ENCODE peak calls at places on chromosomes 12 and 14, in five cellular contexts. A, Z, M, W and T are unnamed samples.

GRCh38 chr14:75182820-75183219 is 6.4 kb upstream of the TMED10 start:
- DNase-seq in A (peak; percentile 22), M (peak; percentile 90), Z (no peak), W (peak; percentile 22), T (no peak)

GRCh38 chr12:124309231-124309630 is 14.3 kb downstream of the RFLNA start:
- DNase-seq in W (no peak), Z (no peak), M (no peak), A (no peak), T (no peak)

GRCh38 chr12:1530592-1531159 is 63.7 kb downstream of the FBXL14 start:
- DNase-seq in W (no peak), A (peak; percentile 32), M (no peak), Z (no peak), T (no peak)

GRCh38 chr12:62866451-62867082 is 68.4 kb downstream of the PPM1H start:
- DNase-seq in W (no peak), A (peak; percentile 32), Z (no peak), M (peak; percentile 67), T (peak; percentile 25)

GRCh38 chr14:89477391-89477790 is 60.4 kb upstream of the FOXN3 start:
- DNase-seq in A (no peak), W (peak; percentile 76), Z (no peak), M (no peak), T (no peak)

GRCh38 chr12:42607584-42607984 is 18.0 kb upstream of the PRICKLE1 start:
- DNase-seq in A (no peak), W (no peak), Z (no peak), M (no peak), T (no peak)

GRCh38 chr12:4269279-4269991 is 4.1 kb upstream of the CCND2 start:
- DNase-seq in W (peak; percentile 65), Z (peak; percentile 89), M (peak; percentile 53), A (peak; percentile 92), T (peak; percentile 54)

GRCh38 chr12:108568653-108569154 is 6.3 kb downstream of the ISCU start:
- DNase-seq in M (no peak), W (no peak), A (no peak), Z (no peak), T (no peak)

GRCh38 chr14:68146812-68147211 is 327.2 kb downstream of the RAD51B start:
- DNase-seq in Z (no peak), W (peak; percentile 22), A (peak; percentile 37), M (peak; percentile 97), T (peak; percentile 68)

GRCh38 chr12:94100254-94100653 is 48.1 kb upstream of the PLXNC1 start:
- DNase-seq in M (peak; percentile 78), Z (peak; percentile 62), A (peak; percentile 53), W (no peak), T (peak; percentile 79)

GRCh38 chr14:54104746-54105145 is 148.1 kb upstream of the BMP4 start:
- DNase-seq in M (no peak), A (no peak), Z (no peak), W (no peak), T (no peak)

GRCh38 chr12:24530689-24531088 is 418.2 kb downstream of the BCAT1 start:
- DNase-seq in M (no peak), Z (no peak), A (no peak), W (no peak), T (no peak)

GRCh38 chr12:94277426-94278000 is 129.1 kb downstream of the PLXNC1 start:
- DNase-seq in A (no peak), W (no peak), M (peak; percentile 66), Z (no peak), T (no peak)

GRCh38 chr14:81517798-81518398 is 15.8 kb downstream of the SEL1L start:
- DNase-seq in Z (peak; percentile 45), M (peak; percentile 43), A (no peak), W (peak; percentile 80), T (no peak)

GRCh38 chr12:74337951-74338350 is 199.7 kb upstream of the ATXN7L3B start:
- DNase-seq in A (no peak), W (no peak), M (peak; percentile 23), Z (no peak), T (peak; percentile 30)

DNA sequence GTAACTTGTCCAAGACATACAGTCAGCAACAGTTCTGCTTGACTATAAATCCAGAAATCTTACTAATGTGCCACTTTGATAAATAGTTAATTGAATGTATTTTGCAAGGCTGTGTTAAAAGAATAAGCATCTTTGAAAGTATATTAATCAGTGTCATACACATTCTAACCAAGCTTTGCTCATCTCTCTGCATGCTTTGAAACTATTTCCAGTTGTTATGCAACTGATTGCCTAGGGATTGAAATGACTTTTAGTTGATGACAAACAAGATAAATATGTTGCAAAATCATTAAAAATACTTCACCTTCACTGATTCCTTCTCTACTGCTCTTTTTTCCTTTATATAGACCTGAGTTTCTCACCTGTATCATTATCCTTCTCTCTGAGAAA is 91.3 kb downstream of the AEBP2 start:
- DNase-seq in Z (no peak), M (peak; percentile 43), W (no peak), A (no peak), T (peak; percentile 11)
- H3K27ac ChIP-seq in Z (peak overlapping the region; percentile 53), M (no peak overlapping the region), W (no peak overlapping the region), A (peak overlapping the region; percentile 22), T (no peak overlapping the region)

DNA sequence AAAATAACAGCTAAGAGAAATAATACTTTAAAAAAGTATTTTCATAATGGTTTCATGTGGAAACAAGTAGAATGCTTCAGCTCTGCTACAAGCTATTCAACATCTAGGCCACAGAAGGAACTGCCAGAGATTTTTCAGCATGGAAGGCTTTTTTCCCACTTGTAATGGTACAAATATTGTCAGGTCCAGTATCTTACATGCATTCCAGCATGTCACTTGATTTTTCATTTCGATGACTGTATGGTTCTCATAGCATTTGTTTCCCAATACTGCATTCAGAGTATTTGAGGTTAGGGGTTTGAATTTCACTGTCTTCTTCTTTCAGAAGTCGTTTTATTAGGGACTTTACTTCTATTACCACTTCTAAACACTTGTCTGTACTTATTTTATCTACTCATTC is 1701.5 kb upstream of the FLRT2 start:
- DNase-seq in Z (no peak), M (no peak), A (no peak), W (no peak), T (no peak)
- TF ChIP-seq CTCF in Z (no peak), M (no peak), A (no peak), W (no peak), T (no peak)

GRCh38 chr12:3225154-3225795 is 148.1 kb downstream of the TSPAN9 start:
- DNase-seq in A (no peak), Z (no peak), M (peak; percentile 53), W (no peak), T (no peak)
- H3K27ac ChIP-seq in A (no peak overlapping the region), Z (no peak overlapping the region), M (peak overlapping the region; percentile 69), W (no peak overlapping the region), T (no peak overlapping the region)

GRCh38 chr12:12561305-12562015 is 1.2 kb downstream of the DUSP16 start:
- DNase-seq in Z (peak; percentile 65), A (no peak), W (peak; percentile 79), M (peak; percentile 64), T (no peak)
- TF ChIP-seq CTCF in Z (no peak), A (no peak), W (no peak), M (peak; percentile 2), T (no peak)

DNA sequence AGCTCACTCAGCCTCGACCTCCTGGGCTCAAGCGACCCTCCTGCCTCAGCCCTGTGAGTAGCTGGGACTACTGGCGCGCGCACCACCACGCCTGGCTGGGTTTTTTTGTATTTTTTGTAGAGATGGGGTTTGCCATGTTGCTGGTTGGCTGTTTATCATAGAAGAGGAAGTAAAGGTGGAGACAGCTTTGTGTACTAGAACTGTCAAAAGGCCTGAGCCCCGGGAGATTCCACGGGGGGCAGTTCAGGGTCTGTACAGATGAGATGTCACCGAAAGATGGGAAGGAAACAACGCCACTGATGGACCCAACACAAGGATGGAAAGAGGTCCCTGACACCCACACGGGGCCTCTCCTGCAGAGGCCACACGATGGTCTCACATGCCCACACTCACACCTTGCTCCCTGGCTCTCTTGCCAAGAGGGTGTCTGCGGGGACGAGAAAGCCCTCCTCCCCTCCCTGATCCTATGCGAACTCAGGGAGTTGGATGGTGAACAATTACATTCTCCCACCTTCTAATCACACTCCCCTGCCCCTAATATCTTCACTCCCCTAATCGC is 66.6 kb downstream of the KDM2B start:
- DNase-seq in W (no peak), A (no peak), Z (no peak), M (no peak), T (no peak)
- H3K27ac ChIP-seq in W (no peak overlapping the region), A (no peak overlapping the region), Z (no peak overlapping the region), M (peak overlapping the region; percentile 60), T (peak overlapping the region; percentile 32)

GRCh38 chr14:23352506-23353432 is at the start of gene SLC22A17:
- DNase-seq in W (peak; percentile 76), M (peak; percentile 92), Z (peak; percentile 87), A (peak; percentile 93), T (peak; percentile 55)
- TF ChIP-seq CTCF in W (peak; percentile 5), M (no peak), Z (no peak), A (peak; percentile 8), T (no peak)

GRCh38 chr14:72714871-72715214 is 179.1 kb downstream of the DPF3 start:
- DNase-seq in A (no peak), M (no peak), W (no peak), Z (no peak), T (no peak)
- H3K27ac ChIP-seq in A (no peak overlapping the region), M (peak overlapping the region; percentile 96), W (no peak overlapping the region), Z (no peak overlapping the region), T (no peak overlapping the region)

GRCh38 chr14:50904719-50905118 is 32.9 kb downstream of the ABHD12B start:
- DNase-seq in M (no peak), W (no peak), Z (no peak), A (no peak), T (no peak)

GRCh38 chr14:50906326-50906725 is 34.5 kb downstream of the ABHD12B start:
- DNase-seq in A (no peak), Z (no peak), W (no peak), M (no peak), T (no peak)

GRCh38 chr14:50897658-50898175 is 25.9 kb downstream of the ABHD12B start:
- DNase-seq in Z (no peak), A (no peak), W (no peak), M (no peak), T (no peak)

DNA sequence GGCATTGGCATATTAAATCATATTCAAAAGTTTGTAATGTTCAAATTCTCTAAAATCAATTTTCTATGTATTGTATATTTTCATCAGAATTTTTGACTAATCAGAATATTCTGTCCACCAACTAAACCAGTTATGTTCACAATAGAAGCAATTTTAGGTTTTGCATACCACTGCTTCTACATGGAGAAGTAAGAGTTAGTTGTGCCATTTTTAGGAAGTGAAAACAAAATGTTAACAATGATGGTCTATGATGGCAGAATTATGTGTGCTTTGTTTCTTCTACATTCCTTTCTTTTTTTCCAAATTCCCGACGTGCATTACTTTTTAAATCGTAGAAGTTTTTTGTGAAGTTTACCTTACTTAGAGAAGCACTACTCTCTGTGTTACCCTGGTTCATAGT is 29.5 kb downstream of the ABHD12B start:
- DNase-seq in M (no peak), A (no peak), Z (no peak), W (no peak), T (no peak)
- TF ChIP-seq CTCF in M (no peak), A (no peak), Z (no peak), W (no peak), T (no peak)